ENCODE peak calls at places on chromosome 1, in ten cellular contexts. S, C, Z, G, R, K, B, L, V and J are unnamed samples.

GRCh38 chr1:107965112-107965991 is at the start of gene VAV3:
- DNase-seq in S (peak), C (peak), Z (peak), G (peak), R (no peak), K (peak), B (peak), L (peak), V (peak), J (peak)

GRCh38 chr1:30512253-30512921 is 211.0 kb downstream of the MATN1 start:
- DNase-seq in S (no peak), C (peak), Z (no peak), G (no peak), R (peak), K (no peak), B (no peak), L (peak), V (no peak), J (no peak)

GRCh38 chr1:16217061-16217785 is 4.8 kb upstream of the ARHGEF19 start:
- DNase-seq in S (peak), C (peak), Z (peak), G (peak), R (peak), K (peak), B (peak), L (peak), V (peak), J (peak)

GRCh38 chr1:237383825-237384612 is 342.0 kb downstream of the RYR2 start:
- DNase-seq in S (no peak), C (no peak), Z (peak), G (no peak), R (no peak), K (no peak), B (peak), L (peak), V (no peak), J (no peak)

GRCh38 chr1:163066686-163067085 is 2.5 kb upstream of the RGS4 start:
- DNase-seq in S (no peak), C (no peak), Z (no peak), G (no peak), R (no peak), K (no peak), B (no peak), L (no peak), V (no peak), J (no peak)

GRCh38 chr1:235057385-235058306 is 71.0 kb downstream of the TOMM20 start:
- DNase-seq in S (no peak), C (no peak), Z (no peak), G (no peak), R (no peak), K (no peak), B (no peak), L (no peak), V (no peak), J (no peak)

GRCh38 chr1:185813401-185813979 is 79.3 kb downstream of the HMCN1 start:
- DNase-seq in S (peak), C (no peak), Z (peak), G (no peak), R (no peak), K (no peak), B (peak), L (peak), V (peak), J (peak)

GRCh38 chr1:221715321-221716169 is 26.3 kb downstream of the DUSP10 start:
- DNase-seq in S (no peak), C (peak), Z (peak), G (no peak), R (no peak), K (no peak), B (peak), L (no peak), V (no peak), J (no peak)

GRCh38 chr1:79100385-79100784 is 93.9 kb upstream of the ADGRL4 start:
- DNase-seq in S (no peak), C (no peak), Z (peak), G (no peak), R (no peak), K (no peak), B (peak), L (peak), V (peak), J (no peak)

GRCh38 chr1:203204776-203205175 is 18.3 kb upstream of the CHI3L1 start:
- DNase-seq in S (no peak), C (no peak), Z (no peak), G (no peak), R (no peak), K (peak), B (no peak), L (no peak), V (no peak), J (no peak)

GRCh38 chr1:167066333-167067122 is 23.6 kb downstream of the GPA33 start:
- DNase-seq in S (peak), C (peak), Z (peak), G (peak), R (peak), K (peak), B (peak), L (peak), V (peak), J (peak)

GRCh38 chr1:11858158-11858557 is 587 bp downstream of the NPPB start:
- DNase-seq in S (no peak), C (no peak), Z (no peak), G (no peak), R (no peak), K (no peak), B (no peak), L (no peak), V (no peak), J (no peak)

GRCh38 chr1:11860586-11860985 is 1.8 kb upstream of the NPPB start:
- DNase-seq in S (no peak), C (no peak), Z (no peak), G (no peak), R (no peak), K (no peak), B (no peak), L (no peak), V (no peak), J (no peak)

GRCh38 chr1:11860083-11860482 is 1.3 kb upstream of the NPPB start:
- DNase-seq in S (no peak), C (no peak), Z (no peak), G (no peak), R (no peak), K (no peak), B (no peak), L (no peak), V (no peak), J (no peak)

GRCh38 chr1:11858613-11858967 is at the start of gene NPPB:
- DNase-seq in S (no peak), C (no peak), Z (no peak), G (no peak), R (no peak), K (no peak), B (no peak), L (no peak), V (no peak), J (no peak)

DNA sequence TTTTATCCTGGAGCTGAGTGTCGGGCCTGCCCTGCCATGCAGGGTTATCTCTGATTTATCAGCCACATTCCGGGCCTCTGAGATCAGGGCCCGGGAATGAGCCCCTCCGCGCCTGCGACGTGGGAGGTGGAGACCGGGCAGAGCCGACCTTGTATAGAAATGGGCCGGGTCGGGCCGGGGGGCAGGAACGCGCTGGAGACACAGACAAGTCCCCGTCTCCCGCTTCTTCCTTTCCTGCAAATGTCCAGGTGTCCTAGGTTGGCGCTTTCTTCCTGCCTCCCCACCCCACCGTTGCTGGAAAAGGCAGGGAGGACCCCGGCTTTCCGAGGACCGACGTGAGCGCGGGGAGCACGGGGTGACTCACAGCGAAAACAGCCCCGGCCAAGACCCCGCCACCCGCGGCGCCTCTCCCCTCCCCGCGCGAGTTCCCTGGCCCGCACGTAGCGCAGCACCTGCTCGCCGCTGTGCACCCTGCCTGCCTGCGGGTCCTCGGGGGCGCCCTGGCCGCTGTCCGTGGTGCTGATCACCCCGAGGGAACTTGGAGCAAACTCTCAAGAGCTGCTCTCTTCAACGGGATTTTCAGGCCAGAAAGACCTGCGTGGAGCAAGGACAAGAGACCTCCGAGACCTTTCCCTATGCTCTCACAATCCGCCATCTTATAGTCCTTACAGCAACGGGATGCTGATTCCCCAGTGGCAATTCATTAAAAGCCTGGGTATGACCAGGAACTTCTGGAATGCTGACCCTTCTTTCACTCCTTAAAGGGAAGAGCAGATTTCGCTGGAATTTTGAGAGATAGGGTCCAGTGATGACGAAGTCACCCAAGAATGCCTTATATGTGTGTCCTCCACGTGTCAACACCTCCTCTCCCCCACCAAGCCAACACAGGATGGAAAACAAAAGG is 475 bp upstream of the NPPB start:
- DNase-seq in S (peak), C (peak), Z (peak), G (peak), R (no peak), K (no peak), B (peak), L (peak), V (peak), J (peak)
- TF ChIP-seq CTCF in S (peak), C (no peak), Z (peak), G (no peak), R (no peak), K (no peak), B (peak), L (peak), V (no peak), J (no peak)

GRCh38 chr1:156444407-156445001 is 56.1 kb downstream of the MEF2D start:
- DNase-seq in S (peak), C (peak), Z (peak), G (peak), R (no peak), K (no peak), B (no peak), L (peak), V (no peak), J (peak)
- TF ChIP-seq CTCF in S (peak), C (peak), Z (peak), G (peak), R (peak), K (no peak), B (peak), L (peak), V (peak), J (peak)

DNA sequence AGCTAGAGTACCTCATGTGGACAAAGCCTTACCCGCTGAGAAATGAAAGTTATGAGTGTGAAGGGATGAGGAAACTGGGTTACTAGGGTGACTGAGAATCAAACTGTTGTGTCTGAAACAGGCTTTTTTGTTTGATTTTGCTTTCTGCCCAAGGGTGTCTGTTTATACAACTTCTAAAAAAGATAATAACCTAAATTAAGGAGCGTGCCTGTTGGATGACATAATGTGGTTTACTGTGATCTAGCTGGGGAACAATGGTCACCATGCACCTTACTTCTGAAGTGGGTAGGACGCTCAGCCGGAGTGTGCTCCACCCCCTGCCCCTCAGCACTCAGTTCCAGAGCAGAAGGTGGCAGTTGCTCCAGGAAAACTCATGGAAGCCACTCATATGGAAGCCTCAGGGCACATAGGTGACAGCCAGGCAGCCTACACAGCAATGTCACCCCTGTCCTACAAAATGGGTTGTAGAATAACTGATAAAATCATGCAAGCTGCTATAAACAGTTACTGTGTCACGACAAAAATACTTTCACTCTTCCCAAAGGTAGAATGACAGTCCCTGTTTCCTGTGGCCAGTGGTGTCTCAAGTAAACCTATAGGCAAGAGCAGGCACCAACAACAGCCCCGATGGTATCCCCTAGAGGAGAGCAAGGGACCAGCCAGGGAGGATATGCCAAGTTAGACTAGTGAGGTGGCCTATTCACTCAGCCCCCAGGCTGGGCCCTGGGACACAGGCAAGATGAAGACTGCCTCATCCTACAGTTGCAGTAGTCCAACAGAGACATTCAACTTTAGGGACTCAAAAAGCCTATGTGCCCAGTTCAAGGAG is 29.3 kb downstream of the SIPA1L2 start:
- DNase-seq in S (peak), C (no peak), Z (no peak), G (no peak), R (no peak), K (no peak), B (peak), L (no peak), V (no peak), J (no peak)
- TF ChIP-seq CTCF in S (peak), C (no peak), Z (no peak), G (no peak), R (no peak), K (no peak), B (no peak), L (no peak), V (no peak), J (no peak)

GRCh38 chr1:9293512-9294439 is 1.1 kb downstream of the SPSB1 start:
- DNase-seq in S (peak), C (no peak), Z (no peak), G (peak), R (no peak), K (no peak), B (peak), L (peak), V (no peak), J (no peak)

GRCh38 chr1:9291914-9292360 is 757 bp upstream of the SPSB1 start:
- DNase-seq in S (no peak), C (no peak), Z (peak), G (peak), R (no peak), K (peak), B (peak), L (peak), V (peak), J (no peak)

GRCh38 chr1:9293241-9293511 is 482 bp downstream of the SPSB1 start:
- DNase-seq in S (no peak), C (no peak), Z (no peak), G (no peak), R (no peak), K (no peak), B (no peak), L (no peak), V (no peak), J (no peak)

GRCh38 chr1:9294440-9294773 is 1.7 kb downstream of the SPSB1 start:
- DNase-seq in S (peak), C (no peak), Z (peak), G (no peak), R (no peak), K (peak), B (peak), L (peak), V (peak), J (no peak)

GRCh38 chr1:9292361-9293240 is at the start of gene SPSB1:
- DNase-seq in S (peak), C (peak), Z (peak), G (peak), R (no peak), K (peak), B (peak), L (peak), V (peak), J (peak)
- TF ChIP-seq CTCF in S (peak), C (no peak), Z (no peak), G (no peak), R (no peak), K (no peak), B (peak), L (no peak), V (no peak), J (no peak)

DNA sequence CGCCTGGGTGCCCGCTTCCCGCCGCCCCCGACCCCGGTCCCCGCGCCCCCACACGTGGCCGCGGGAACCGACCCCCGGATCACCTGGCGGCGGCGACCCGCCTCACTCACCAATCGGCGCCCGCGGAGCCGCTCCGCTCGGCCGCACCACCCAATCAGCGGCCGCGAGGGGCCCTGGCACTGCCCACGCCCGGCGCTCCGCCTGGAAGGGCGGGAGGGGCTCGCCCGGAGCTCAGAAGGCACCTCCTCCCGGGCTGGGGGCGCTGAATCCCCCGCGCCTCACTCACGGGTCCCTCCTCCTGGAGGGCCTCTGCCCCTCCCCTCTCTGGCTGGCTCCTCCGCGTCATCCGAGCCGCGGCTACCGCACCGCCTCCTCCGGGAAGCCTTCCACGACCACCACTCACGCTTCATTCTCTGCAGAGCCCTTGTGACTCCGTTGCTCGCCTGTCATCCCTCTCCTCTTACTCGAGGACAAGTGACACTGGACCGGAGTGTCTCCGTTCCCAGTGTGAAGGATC is 374 bp downstream of the SH2D5 start:
- DNase-seq in S (peak), C (peak), Z (peak), G (peak), R (peak), K (no peak), B (peak), L (peak), V (peak), J (peak)
- TF ChIP-seq CTCF in S (no peak), C (no peak), Z (no peak), G (no peak), R (no peak), K (no peak), B (no peak), L (no peak), V (no peak), J (no peak)

DNA sequence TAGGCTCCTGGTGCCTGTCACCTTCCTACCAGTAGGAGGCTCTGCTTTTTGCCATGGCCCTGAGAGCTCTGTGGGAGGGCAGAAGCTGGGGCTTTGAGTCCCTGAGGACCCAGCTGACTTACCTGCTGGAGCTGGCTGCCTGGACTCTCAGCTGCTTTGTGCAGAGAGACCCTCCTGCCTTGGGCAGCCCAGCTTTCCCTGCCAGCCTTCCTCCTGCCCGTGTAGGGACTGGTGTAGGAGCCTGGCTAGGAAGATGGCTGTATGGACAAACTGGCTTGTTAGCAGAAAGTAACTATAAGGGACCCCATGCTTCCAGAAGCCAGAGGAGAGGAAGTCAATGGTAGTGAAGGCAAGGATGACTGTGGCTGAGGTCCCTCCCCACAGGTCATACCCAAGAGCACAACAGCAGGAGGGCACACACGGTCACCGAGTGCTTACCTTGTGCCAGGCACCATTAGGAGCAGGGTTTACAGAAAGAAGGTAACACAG is 9.7 kb upstream of the CELSR2 start:
- DNase-seq in S (peak), C (peak), Z (peak), G (peak), R (no peak), K (peak), B (peak), L (peak), V (peak), J (peak)
- TF ChIP-seq CTCF in S (peak), C (peak), Z (peak), G (peak), R (peak), K (peak), B (peak), L (peak), V (peak), J (peak)

DNA sequence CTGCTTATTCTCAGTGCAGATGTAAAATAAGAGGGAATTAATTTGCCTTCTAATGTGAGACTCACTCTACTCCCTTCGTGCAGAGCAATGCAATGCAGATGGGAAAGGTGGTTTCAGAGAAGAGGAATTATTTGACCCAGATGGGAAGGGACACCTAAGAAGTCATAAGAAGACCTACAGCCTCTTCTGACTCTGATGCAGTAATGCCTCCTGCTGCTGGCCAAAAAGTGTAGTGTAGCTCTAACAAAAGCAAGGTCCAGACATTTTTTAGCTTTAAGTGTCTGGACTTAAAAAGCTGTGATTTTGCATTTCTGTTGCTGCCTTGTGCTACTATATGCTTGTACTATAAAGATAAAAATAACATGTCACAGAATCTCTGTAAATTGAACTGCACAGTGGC is 501.4 kb downstream of the TTLL7 start:
- DNase-seq in S (no peak), C (no peak), Z (peak), G (no peak), R (no peak), K (no peak), B (no peak), L (peak), V (no peak), J (no peak)
- TF ChIP-seq CTCF in S (no peak), C (no peak), Z (peak), G (peak), R (peak), K (no peak), B (no peak), L (peak), V (no peak), J (no peak)

GRCh38 chr1:189619682-189620332 is 857.9 kb downstream of the BRINP3 start:
- DNase-seq in S (no peak), C (no peak), Z (peak), G (peak), R (no peak), K (no peak), B (peak), L (peak), V (peak), J (peak)
- TF ChIP-seq CTCF in S (no peak), C (no peak), Z (no peak), G (no peak), R (no peak), K (no peak), B (no peak), L (no peak), V (peak), J (no peak)

GRCh38 chr1:21319447-21320407 is 29.5 kb upstream of the ECE1 start:
- DNase-seq in S (no peak), C (no peak), Z (no peak), G (no peak), R (no peak), K (peak), B (no peak), L (no peak), V (no peak), J (no peak)

GRCh38 chr1:21318714-21319159 is 28.5 kb upstream of the ECE1 start:
- DNase-seq in S (no peak), C (no peak), Z (peak), G (no peak), R (no peak), K (peak), B (peak), L (peak), V (no peak), J (no peak)

GRCh38 chr1:21322681-21323016 is 32.4 kb upstream of the ECE1 start:
- DNase-seq in S (no peak), C (no peak), Z (peak), G (no peak), R (no peak), K (peak), B (no peak), L (no peak), V (no peak), J (no peak)

GRCh38 chr1:21321963-21322680 is 31.9 kb upstream of the ECE1 start:
- DNase-seq in S (no peak), C (peak), Z (no peak), G (no peak), R (no peak), K (peak), B (no peak), L (no peak), V (no peak), J (no peak)

GRCh38 chr1:21320410-21321107 is 30.3 kb upstream of the ECE1 start:
- DNase-seq in S (no peak), C (no peak), Z (peak), G (no peak), R (no peak), K (peak), B (no peak), L (no peak), V (no peak), J (no peak)
- TF ChIP-seq CTCF in S (no peak), C (no peak), Z (no peak), G (no peak), R (no peak), K (no peak), B (no peak), L (no peak), V (no peak), J (no peak)